ENCODE peak calls at places on chromosomes 2 and 18, in four cellular contexts. C, P, E and Y are unnamed samples.

GRCh38 chr2:74548919-74549684 is 4.6 kb downstream of the LOXL3 start:
- DNase-seq in C (no peak), P (peak; percentile 41), E (peak; percentile 84), Y (no peak)

GRCh38 chr18:24010673-24011072 is 3.9 kb upstream of the TTC39C start:
- DNase-seq in C (no peak), P (no peak), E (no peak), Y (no peak)

GRCh38 chr2:143259368-143259958 is 130.2 kb downstream of the ARHGAP15 start:
- DNase-seq in C (peak; percentile 51), P (peak; percentile 60), E (peak; percentile 45), Y (no peak)

GRCh38 chr2:7010376-7010775 is 93.2 kb downstream of the RNF144A start:
- DNase-seq in C (no peak), P (no peak), E (no peak), Y (no peak)

GRCh38 chr18:77099501-77100370 is 32.8 kb downstream of the MBP start:
- DNase-seq in C (no peak), P (no peak), E (no peak), Y (no peak)

GRCh38 chr2:219542931-219543595 is 546 bp downstream of the CHPF start:
- DNase-seq in C (no peak), P (no peak), E (no peak), Y (peak; percentile 56)

GRCh38 chr18:10142056-10142455 is 228.2 kb downstream of the VAPA start:
- DNase-seq in C (no peak), P (no peak), E (no peak), Y (no peak)

GRCh38 chr2:240231838-240232244 is 91.4 kb upstream of the OTOS start:
- DNase-seq in C (no peak), P (no peak), E (peak; percentile 12), Y (no peak)

GRCh38 chr2:240479111-240479501 is 43.6 kb downstream of the GPC1 start:
- DNase-seq in C (no peak), P (no peak), E (no peak), Y (no peak)

GRCh38 chr2:20451761-20452499 is 5.1 kb downstream of the RHOB start:
- DNase-seq in C (no peak), P (no peak), E (no peak), Y (no peak)

GRCh38 chr18:33677891-33678290 is 99.9 kb downstream of the ASXL3 start:
- DNase-seq in C (no peak), P (no peak), E (no peak), Y (no peak)

GRCh38 chr18:25621144-25621543 is 269.2 kb upstream of the ZNF521 start:
- DNase-seq in C (no peak), P (no peak), E (no peak), Y (no peak)

GRCh38 chr18:28163201-28163778 is 13.6 kb downstream of the CDH2 start:
- DNase-seq in C (no peak), P (no peak), E (no peak), Y (no peak)

GRCh38 chr2:10544252-10544651 is 96.1 kb upstream of the ODC1 start:
- DNase-seq in C (no peak), P (no peak), E (no peak), Y (no peak)

GRCh38 chr2:97993926-97994325 is 1.8 kb downstream of the TMEM131 start:
- DNase-seq in C (no peak), P (no peak), E (no peak), Y (no peak)

GRCh38 chr18:72342933-72343332 is 201.2 kb downstream of the CBLN2 start:
- DNase-seq in C (no peak), P (no peak), E (no peak), Y (no peak)

GRCh38 chr2:12555012-12555645 is 161.6 kb upstream of the TRIB2 start:
- DNase-seq in C (no peak), P (no peak), E (no peak), Y (no peak)

GRCh38 chr18:72601481-72601880 is 57.3 kb upstream of the CBLN2 start:
- DNase-seq in C (no peak), P (no peak), E (no peak), Y (no peak)

GRCh38 chr18:50080932-50081560 is 113.9 kb downstream of the MYO5B start:
- DNase-seq in C (peak; percentile 78), P (no peak), E (no peak), Y (no peak)

GRCh38 chr2:100902833-100903405 is 83.0 kb downstream of the NPAS2 start:
- DNase-seq in C (peak; percentile 85), P (no peak), E (no peak), Y (no peak)

GRCh38 chr18:50283469-50284209 is 2.3 kb upstream of the MBD1 start:
- DNase-seq in C (no peak), P (no peak), E (no peak), Y (no peak)

GRCh38 chr2:203535078-203535783 is at the start of gene RAPH1:
- DNase-seq in C (peak; percentile 57), P (peak; percentile 52), E (peak; percentile 89), Y (peak; percentile 60)

GRCh38 chr18:69172046-69172445 is 228.6 kb upstream of the DOK6 start:
- DNase-seq in C (no peak), P (no peak), E (no peak), Y (no peak)

GRCh38 chr18:79581911-79582310 is 97.7 kb upstream of the CTDP1 start:
- DNase-seq in C (no peak), P (peak; percentile 10), E (peak; percentile 4), Y (no peak)

GRCh38 chr2:110674620-110675555 is 3.0 kb downstream of the BUB1 start:
- DNase-seq in C (no peak), P (no peak), E (no peak), Y (peak; percentile 39)

GRCh38 chr2:154554046-154554445 is 144.4 kb upstream of the KCNJ3 start:
- DNase-seq in C (no peak), P (no peak), E (no peak), Y (no peak)

GRCh38 chr2:33505966-33506365 is 29.5 kb downstream of the RASGRP3 start:
- DNase-seq in C (no peak), P (no peak), E (no peak), Y (no peak)

GRCh38 chr2:118763797-118764196 is 83.7 kb downstream of the EN1 start:
- DNase-seq in C (no peak), P (no peak), E (no peak), Y (no peak)

DNA sequence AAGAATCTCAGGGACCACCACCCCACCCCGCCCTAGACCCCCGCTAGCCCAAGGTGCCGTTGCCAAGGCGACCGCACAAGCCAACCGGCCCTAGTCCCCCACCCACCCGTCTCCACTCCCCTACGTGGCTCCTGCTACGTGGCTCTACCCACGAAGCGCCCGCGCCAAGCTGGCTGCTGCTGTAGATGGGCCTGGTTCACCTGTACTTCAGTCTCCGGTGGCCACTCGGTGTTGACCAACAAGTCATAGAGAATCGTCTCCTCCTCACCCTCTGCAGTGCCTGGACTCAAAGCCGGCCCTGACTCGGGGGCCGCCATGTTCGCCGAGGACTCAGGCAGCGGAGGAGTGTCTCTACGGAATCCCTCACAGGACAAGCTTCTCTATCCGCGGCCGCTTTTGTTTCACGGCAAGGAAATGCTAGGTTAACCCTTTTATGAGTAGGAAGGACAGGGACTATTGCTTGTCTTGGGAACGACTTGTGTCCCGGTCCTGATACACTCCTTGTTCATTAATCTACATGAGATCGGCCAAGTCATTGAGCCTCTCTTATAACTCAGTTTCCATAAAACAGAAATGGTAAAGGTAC is at the start of gene NBAS:
- DNase-seq in C (peak; percentile 64), P (peak; percentile 67), E (peak; percentile 90), Y (peak; percentile 61)
- TF ChIP-seq POLR2A in C (peak; percentile 32), P (peak; percentile 11), E (peak; percentile 39), Y (peak; percentile 49)

DNA sequence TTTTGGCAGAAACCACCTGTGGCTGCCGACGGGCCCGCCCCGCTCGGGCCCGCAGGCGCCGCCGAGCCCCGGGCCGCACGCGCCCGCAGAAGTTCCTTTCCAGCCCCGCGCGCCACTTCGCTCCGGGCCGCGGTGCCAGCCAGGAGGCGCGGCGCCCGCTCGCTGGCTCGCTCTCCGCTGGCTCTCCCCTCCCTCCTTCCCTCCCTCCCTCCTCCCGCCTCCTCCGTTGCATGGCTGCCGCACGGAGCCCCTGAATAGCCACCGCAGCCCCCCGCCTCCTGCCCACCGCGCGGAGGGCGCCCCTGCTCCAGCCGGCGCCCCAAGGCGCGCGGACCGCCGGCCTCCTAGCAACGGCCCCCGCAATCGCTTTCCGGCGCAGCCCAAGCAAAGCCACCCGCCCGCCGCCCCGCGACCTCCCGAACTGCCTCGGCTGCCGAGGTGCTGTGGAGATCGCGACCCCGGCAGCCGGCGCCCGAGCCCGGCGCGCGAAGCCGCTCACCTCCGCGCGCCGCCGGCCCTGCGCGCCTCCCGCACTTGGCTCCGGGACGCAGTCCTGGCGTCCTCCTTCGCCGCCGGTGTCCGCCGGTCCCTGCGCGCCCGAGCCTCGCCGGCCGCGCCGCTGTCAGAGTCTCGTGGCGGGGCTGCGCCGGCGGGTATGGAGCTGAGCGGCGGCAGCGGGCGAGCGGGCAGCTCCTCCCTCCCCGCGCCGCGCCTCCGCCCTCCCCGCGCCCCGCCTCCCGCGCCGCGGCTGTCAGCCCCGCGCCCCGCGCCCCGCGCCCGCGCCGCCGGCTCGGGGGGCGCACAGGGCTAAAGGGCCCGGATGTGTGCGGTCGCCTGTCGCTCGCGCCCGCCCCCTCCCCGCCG is at the start of gene ZBTB7C:
- DNase-seq in C (no peak), P (no peak), E (peak; percentile 41), Y (no peak)
- TF ChIP-seq POLR2A in C (no peak), P (no peak), E (no peak), Y (no peak)

GRCh38 chr2:177616731-177617130 is 224.2 kb downstream of the AGPS start:
- DNase-seq in C (no peak), P (no peak), E (no peak), Y (no peak)

GRCh38 chr2:177617849-177618248 is 225.3 kb downstream of the AGPS start:
- DNase-seq in C (no peak), P (no peak), E (no peak), Y (no peak)

GRCh38 chr2:177616066-177616465 is 223.5 kb downstream of the AGPS start:
- DNase-seq in C (no peak), P (no peak), E (no peak), Y (no peak)

GRCh38 chr2:177622516-177622915 is 229.9 kb downstream of the AGPS start:
- DNase-seq in C (peak; percentile 13), P (no peak), E (no peak), Y (no peak)

GRCh38 chr2:177618270-177619253 is 226.0 kb downstream of the AGPS start:
- DNase-seq in C (peak; percentile 53), P (peak; percentile 87), E (peak; percentile 92), Y (peak; percentile 63)
- TF ChIP-seq POLR2A in C (peak; percentile 48), P (peak; percentile 27), E (peak; percentile 50), Y (peak; percentile 77)

GRCh38 chr2:108585446-108585845 is 51.2 kb downstream of the LIMS1 start:
- DNase-seq in C (no peak), P (no peak), E (no peak), Y (no peak)
- TF ChIP-seq POLR2A in C (no peak), P (no peak), E (no peak), Y (no peak)